ENCODE peak calls at places on chromosomes 3 and 15, in ten cellular contexts. X is T47D; L is HEK293T; E is activated naive CD8-positive, alpha-beta T cell treated with anti-CD3 and anti-CD28 coated beads, Interleukin-2, amount 50 U/mL, for 24 hours; H is NCI-H1105 treated with DMSO at 0.1 percent for 48 hours; N is cardiac fibroblast; W is SHP77; T is neural crest cell; Z is fibroblast of pulmonary artery; P is NCI-H1092. J is an unnamed sample.

GRCh38 chr3:4069796-4070195 is 233.4 kb upstream of the SETMAR start:
- DNase-seq in X (no peak), L (no peak), E (no peak), H (no peak), N (no peak), W (no peak), T (no peak), Z (no peak), P (no peak), J (no peak)

GRCh38 chr3:82834098-82834497 is 1072.7 kb upstream of the GBE1 start:
- DNase-seq in X (no peak), L (no peak), E (no peak), H (no peak), N (no peak), W (no peak), T (no peak), Z (no peak), P (no peak), J (peak; percentile 15)

GRCh38 chr3:173586176-173586575 is 188.6 kb downstream of the NLGN1 start:
- DNase-seq in X (no peak), L (no peak), E (no peak), H (no peak), N (no peak), W (peak; percentile 1), T (no peak), Z (no peak), P (no peak), J (no peak)

GRCh38 chr3:20141306-20141705 is 44.7 kb downstream of the SGO1 start:
- DNase-seq in X (no peak), L (no peak), E (no peak), H (no peak), N (no peak), W (no peak), T (no peak), Z (no peak), P (no peak), J (no peak)

GRCh38 chr3:37753428-37753827 is 108.3 kb upstream of the CTDSPL start:
- DNase-seq in X (peak; percentile 37), L (no peak), E (no peak), H (peak; percentile 18), N (no peak), W (peak; percentile 68), T (no peak), Z (no peak), P (peak; percentile 65), J (peak; percentile 79)

GRCh38 chr3:176785207-176785606 is 412.1 kb downstream of the TBL1XR1 start:
- DNase-seq in X (no peak), L (no peak), E (no peak), H (no peak), N (peak; percentile 1), W (no peak), T (no peak), Z (no peak), P (no peak), J (no peak)

GRCh38 chr15:78065284-78065872 is 12.1 kb downstream of the TBC1D2B start:
- DNase-seq in X (no peak), L (no peak), E (no peak), H (no peak), N (peak; percentile 98), W (no peak), T (no peak), Z (peak; percentile 99), P (no peak), J (peak; percentile 45)

GRCh38 chr3:57370331-57370730 is 77.8 kb upstream of the ASB14 start:
- DNase-seq in X (no peak), L (no peak), E (no peak), H (no peak), N (no peak), W (no peak), T (no peak), Z (no peak), P (no peak), J (no peak)

GRCh38 chr3:39065197-39065596 is 13.4 kb downstream of the WDR48 start:
- DNase-seq in X (peak; percentile 21), L (peak; percentile 55), E (no peak), H (no peak), N (peak; percentile 34), W (peak; percentile 2), T (no peak), Z (peak; percentile 48), P (no peak), J (peak; percentile 46)

GRCh38 chr15:72179950-72180581 is 17.5 kb downstream of the GRAMD2A start:
- DNase-seq in X (no peak), L (no peak), E (no peak), H (no peak), N (peak; percentile 47), W (no peak), T (no peak), Z (peak; percentile 17), P (no peak), J (no peak)

GRCh38 chr3:156865732-156866131 is 39.6 kb downstream of the LEKR1 start:
- DNase-seq in X (no peak), L (no peak), E (no peak), H (no peak), N (peak; percentile 26), W (no peak), T (no peak), Z (peak; percentile 36), P (no peak), J (no peak)

GRCh38 chr3:29731050-29731449 is 450.2 kb downstream of the RBMS3 start:
- DNase-seq in X (no peak), L (no peak), E (no peak), H (no peak), N (peak; percentile 61), W (no peak), T (no peak), Z (peak; percentile 71), P (no peak), J (no peak)

GRCh38 chr3:25901796-25902195 is 111.9 kb downstream of the OXSM start:
- DNase-seq in X (no peak), L (no peak), E (no peak), H (no peak), N (no peak), W (no peak), T (no peak), Z (no peak), P (no peak), J (no peak)

J was measured in RPMI8226.